ENCODE peak calls at places on chromosomes 4 and X, in five cellular contexts. D is uterus, H is kidney epithelial cell, W is thyroid gland, O is NB4. M is an unnamed sample.

GRCh38 chr4:177511611-177512010 is 69.4 kb upstream of the AGA start:
- DNase-seq in D (no peak), H (no peak), W (no peak), O (no peak), M (no peak)

GRCh38 chr4:2934077-2934812 is 29.0 kb downstream of the NOP14 start:
- DNase-seq in D (peak), H (no peak), W (peak), O (peak), M (no peak)

GRCh38 chr4:78557841-78558240 is 6.3 kb downstream of the ANXA3 start:
- DNase-seq in D (no peak), H (no peak), W (no peak), O (no peak), M (no peak)

GRCh38 chr4:123649644-123650356 is 253.2 kb downstream of the SPRY1 start:
- DNase-seq in D (no peak), H (no peak), W (no peak), O (peak), M (peak)

GRCh38 chrX:10121787-10122186 is 35.0 kb upstream of the CLCN4 start:
- DNase-seq in D (no peak), H (no peak), W (no peak), O (peak), M (no peak)

GRCh38 chr4:40301592-40301991 is 33.5 kb upstream of the CHRNA9 start:
- DNase-seq in D (no peak), H (no peak), W (no peak), O (no peak), M (no peak)

GRCh38 chr4:173264245-173264959 is 69.8 kb downstream of the HMGB2 start:
- DNase-seq in D (no peak), H (no peak), W (peak), O (peak), M (no peak)

GRCh38 chrX:8748855-8749254 is 16.9 kb upstream of the ANOS1 start:
- DNase-seq in D (no peak), H (no peak), W (no peak), O (peak), M (no peak)

GRCh38 chr4:47686294-47686872 is 151.5 kb downstream of the CORIN start:
- DNase-seq in D (peak), H (no peak), W (peak), O (peak), M (no peak)

GRCh38 chr4:150769235-150769634 is 187.3 kb downstream of the MAB21L2 start:
- DNase-seq in D (no peak), H (peak), W (no peak), O (peak), M (peak)

GRCh38 chr4:65917486-65917885 is 247.2 kb upstream of the EPHA5 start:
- DNase-seq in D (no peak), H (no peak), W (no peak), O (no peak), M (no peak)

GRCh38 chr4:174154455-174154854 is 129.0 kb downstream of the FBXO8 start:
- DNase-seq in D (peak), H (peak), W (no peak), O (no peak), M (peak)

GRCh38 chr4:10656988-10657387 is 27.6 kb downstream of the CLNK start:
- DNase-seq in D (no peak), H (peak), W (no peak), O (no peak), M (no peak)

GRCh38 chr4:48223633-48224295 is 45.9 kb downstream of the TEC start:
- DNase-seq in D (no peak), H (peak), W (no peak), O (no peak), M (peak)

GRCh38 chr4:7029921-7030320 is 13.3 kb upstream of the TADA2B start:
- DNase-seq in D (no peak), H (no peak), W (no peak), O (no peak), M (no peak)

GRCh38 chr4:76995776-76996175 is 46.2 kb downstream of the SEPTIN11 start:
- DNase-seq in D (no peak), H (no peak), W (no peak), O (no peak), M (no peak)

GRCh38 chr4:185792384-185793146 is 19.4 kb downstream of the SORBS2 start:
- DNase-seq in D (no peak), H (peak), W (no peak), O (no peak), M (no peak)

GRCh38 chr4:126468144-126468543 is 1153.4 kb downstream of the FAT4 start:
- DNase-seq in D (no peak), H (no peak), W (no peak), O (no peak), M (no peak)

GRCh38 chr4:110636231-110636676 is 13.4 kb upstream of the PITX2 start:
- DNase-seq in D (no peak), H (no peak), W (no peak), O (no peak), M (no peak)
- H3K4me3 ChIP-seq in D (no peak), H (no peak), W (no peak), O (no peak), M (no peak)

DNA sequence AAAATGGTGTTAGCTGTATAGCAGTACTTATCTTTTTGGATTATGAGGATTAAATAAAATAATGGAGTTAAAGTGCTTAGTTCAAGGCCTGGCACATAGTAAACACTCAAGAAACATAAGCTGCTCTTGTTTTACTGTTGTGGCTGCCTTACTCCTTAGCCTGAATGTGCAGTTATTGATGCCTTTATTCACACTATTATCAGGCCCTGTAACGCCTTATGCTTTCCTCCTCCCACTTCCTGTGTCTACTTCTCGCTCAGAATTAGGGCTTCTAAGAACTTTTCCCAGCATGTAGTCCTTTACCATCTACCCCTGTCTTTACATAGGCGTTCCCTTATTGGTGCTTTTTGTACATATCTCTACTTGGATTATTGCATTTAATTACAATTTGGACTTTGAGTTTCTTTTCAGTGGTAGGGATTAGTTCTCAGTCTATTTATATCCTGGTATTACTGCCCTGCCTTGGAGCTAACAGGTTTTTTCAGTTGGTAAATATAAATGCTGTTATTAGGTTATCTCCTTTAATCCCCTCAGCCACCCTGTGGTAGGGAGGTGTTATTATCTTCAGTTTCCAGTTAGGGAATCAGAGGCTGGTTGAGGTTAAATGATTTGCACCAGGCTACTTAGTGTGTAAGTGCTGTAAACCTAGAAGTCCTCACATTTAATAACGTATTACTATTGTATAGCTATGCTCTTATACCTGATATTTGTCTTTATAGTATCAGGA is 83.9 kb downstream of the RBPJ start:
- DNase-seq in D (no peak), H (no peak), W (no peak), O (no peak), M (no peak)
- TF ChIP-seq CTCF in D (no peak), H (no peak), W (no peak), O (no peak), M (no peak)

DNA sequence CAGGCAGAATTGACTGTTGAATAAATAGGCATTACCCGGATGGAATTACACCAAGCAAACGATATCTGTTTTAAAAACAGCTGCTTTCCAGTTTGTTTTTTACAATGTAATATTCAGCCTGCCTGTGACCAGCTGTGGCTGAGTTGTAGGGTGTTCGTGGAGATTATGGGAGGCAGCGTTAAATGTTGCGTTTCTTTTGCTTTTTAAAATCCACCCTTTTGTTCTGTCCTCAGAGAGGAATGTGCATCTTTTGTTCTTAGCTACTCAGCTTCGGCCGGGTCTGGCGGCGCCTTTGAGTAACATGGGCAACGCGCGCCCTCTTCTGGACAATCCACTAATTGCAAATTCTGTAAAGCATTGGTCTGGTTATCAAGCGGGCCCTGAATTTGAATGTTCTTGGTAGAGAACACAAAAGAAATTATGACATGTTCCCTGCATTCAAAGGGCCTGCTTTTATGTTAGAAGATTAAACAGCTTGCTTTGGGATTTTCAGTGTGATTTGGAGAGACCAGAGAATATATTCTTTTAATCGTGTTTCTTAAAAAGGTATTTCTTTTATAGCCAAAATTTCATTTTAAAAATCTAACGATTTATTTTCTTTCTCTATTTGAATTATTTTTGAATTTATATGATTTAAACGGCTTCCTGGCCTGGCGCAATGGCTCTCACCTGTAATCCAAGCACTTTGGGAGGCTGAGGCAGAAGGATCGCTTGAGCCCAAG is 76.3 kb upstream of the TRIM2 start:
- DNase-seq in D (peak), H (no peak), W (peak), O (peak), M (peak)
- H3K4me3 ChIP-seq in D (no peak), H (no peak), W (no peak), O (no peak), M (no peak)

DNA sequence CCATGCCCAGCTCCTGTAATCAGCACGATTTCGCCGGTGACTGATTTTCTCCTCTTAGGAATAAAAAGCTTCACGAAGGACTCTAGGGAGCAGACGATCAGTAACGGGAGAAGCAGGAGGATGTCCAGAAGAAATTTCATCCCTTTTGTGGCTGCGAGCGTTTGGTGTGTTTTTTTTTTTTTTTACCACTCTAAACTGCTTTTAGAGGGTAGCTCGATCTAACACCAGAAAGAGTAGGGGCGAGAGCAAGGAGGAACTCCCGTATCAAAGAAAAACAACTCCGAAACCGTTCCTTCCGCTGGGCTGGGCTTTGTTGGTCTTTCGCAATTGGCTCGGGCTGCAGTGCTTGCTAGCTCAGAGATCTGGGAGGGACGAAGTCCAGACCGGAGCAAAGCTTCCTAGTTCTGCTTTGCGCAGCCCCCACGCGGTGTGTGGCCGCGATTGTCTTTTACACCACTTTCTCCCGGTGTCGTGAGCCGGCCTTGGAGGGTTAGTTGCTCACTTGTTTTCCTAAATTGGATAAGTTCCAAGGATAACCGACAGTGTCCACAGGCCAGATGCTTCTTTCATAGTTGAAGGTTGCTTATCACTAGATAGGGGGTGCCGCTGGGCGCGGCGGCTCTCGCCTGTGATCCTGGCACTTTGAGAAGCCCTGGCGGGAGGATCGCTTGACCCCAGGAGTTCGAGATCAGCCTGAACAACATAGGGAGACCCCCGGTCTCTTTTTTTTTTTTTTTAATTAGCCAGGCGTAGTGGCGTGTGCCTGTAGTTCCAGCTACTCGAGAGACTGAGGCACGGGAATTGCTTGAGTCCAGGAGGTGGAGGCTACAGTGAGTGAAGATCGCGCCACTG is at the start of gene HSD17B11:
- DNase-seq in D (peak), H (peak), W (peak), O (peak), M (peak)
- TF ChIP-seq CTCF in D (peak), H (peak), W (peak), O (no peak), M (peak)

M was measured in epithelial cell of proximal tubule.